ENCODE peak calls at places on chromosomes 4 and X, in ten cellular contexts. One of them, this sample, is unnamed.

GRCh38 chr4:48131736-48132135 is 2.3 kb downstream of the TXK start:
- DNase-seq in stimulated activated CD8-positive, alpha-beta memory T cell treated with anti-CD3 and anti-CD28 coated beads, Interleukin-7, amount 100 ng/mL, for 1 hour: no peak
- DNase-seq in tibial artery: no peak
- DNase-seq in BJ: no peak
- DNase-seq in ureter: peak
- DNase-seq in NCI-H1092 treated with DMSO at 0.1 percent for 48 hours: no peak
- DNase-seq in CD4-positive, alpha-beta T cell: no peak
- DNase-seq in ecto neural progenitor cell: no peak
- DNase-seq in T47D: no peak
- DNase-seq in coronary artery: no peak
- DNase-seq in this sample: no peak

GRCh38 chrX:136731207-136731782 is 49.4 kb downstream of the ARHGEF6 start:
- DNase-seq in stimulated activated CD8-positive, alpha-beta memory T cell treated with anti-CD3 and anti-CD28 coated beads, Interleukin-7, amount 100 ng/mL, for 1 hour: no peak
- DNase-seq in tibial artery: no peak
- DNase-seq in BJ: no peak
- DNase-seq in ureter: no peak
- DNase-seq in NCI-H1092 treated with DMSO at 0.1 percent for 48 hours: no peak
- DNase-seq in CD4-positive, alpha-beta T cell: no peak
- DNase-seq in ecto neural progenitor cell: no peak
- DNase-seq in T47D: no peak
- DNase-seq in coronary artery: no peak
- DNase-seq in this sample: no peak

GRCh38 chr4:124322234-124322831 is 390.2 kb downstream of the ANKRD50 start:
- DNase-seq in stimulated activated CD8-positive, alpha-beta memory T cell treated with anti-CD3 and anti-CD28 coated beads, Interleukin-7, amount 100 ng/mL, for 1 hour: no peak
- DNase-seq in tibial artery: no peak
- DNase-seq in BJ: no peak
- DNase-seq in ureter: no peak
- DNase-seq in NCI-H1092 treated with DMSO at 0.1 percent for 48 hours: peak
- DNase-seq in CD4-positive, alpha-beta T cell: no peak
- DNase-seq in ecto neural progenitor cell: no peak
- DNase-seq in T47D: no peak
- DNase-seq in coronary artery: no peak
- DNase-seq in this sample: no peak

GRCh38 chrX:458631-459061 is 71.9 kb upstream of the PPP2R3B start:
- DNase-seq in stimulated activated CD8-positive, alpha-beta memory T cell treated with anti-CD3 and anti-CD28 coated beads, Interleukin-7, amount 100 ng/mL, for 1 hour: no peak
- DNase-seq in tibial artery: peak
- DNase-seq in BJ: no peak
- DNase-seq in ureter: no peak
- DNase-seq in NCI-H1092 treated with DMSO at 0.1 percent for 48 hours: no peak
- DNase-seq in CD4-positive, alpha-beta T cell: no peak
- DNase-seq in ecto neural progenitor cell: no peak
- DNase-seq in T47D: no peak
- DNase-seq in coronary artery: no peak
- DNase-seq in this sample: no peak

GRCh38 chr4:80305466-80305865 is 30.1 kb upstream of the CFAP299 start:
- DNase-seq in stimulated activated CD8-positive, alpha-beta memory T cell treated with anti-CD3 and anti-CD28 coated beads, Interleukin-7, amount 100 ng/mL, for 1 hour: no peak
- DNase-seq in tibial artery: no peak
- DNase-seq in BJ: peak
- DNase-seq in ureter: no peak
- DNase-seq in NCI-H1092 treated with DMSO at 0.1 percent for 48 hours: no peak
- DNase-seq in CD4-positive, alpha-beta T cell: no peak
- DNase-seq in ecto neural progenitor cell: no peak
- DNase-seq in T47D: no peak
- DNase-seq in coronary artery: no peak
- DNase-seq in this sample: no peak

GRCh38 chrX:63746715-63747114 is 38.3 kb downstream of the ARHGEF9 start:
- DNase-seq in stimulated activated CD8-positive, alpha-beta memory T cell treated with anti-CD3 and anti-CD28 coated beads, Interleukin-7, amount 100 ng/mL, for 1 hour: no peak
- DNase-seq in tibial artery: no peak
- DNase-seq in BJ: no peak
- DNase-seq in ureter: no peak
- DNase-seq in NCI-H1092 treated with DMSO at 0.1 percent for 48 hours: no peak
- DNase-seq in CD4-positive, alpha-beta T cell: no peak
- DNase-seq in ecto neural progenitor cell: no peak
- DNase-seq in T47D: no peak
- DNase-seq in coronary artery: no peak
- DNase-seq in this sample: no peak

GRCh38 chr4:53902786-53903185 is 161.6 kb downstream of the CHIC2 start:
- DNase-seq in stimulated activated CD8-positive, alpha-beta memory T cell treated with anti-CD3 and anti-CD28 coated beads, Interleukin-7, amount 100 ng/mL, for 1 hour: no peak
- DNase-seq in tibial artery: no peak
- DNase-seq in BJ: no peak
- DNase-seq in ureter: no peak
- DNase-seq in NCI-H1092 treated with DMSO at 0.1 percent for 48 hours: no peak
- DNase-seq in CD4-positive, alpha-beta T cell: no peak
- DNase-seq in ecto neural progenitor cell: no peak
- DNase-seq in T47D: no peak
- DNase-seq in coronary artery: no peak
- DNase-seq in this sample: no peak

GRCh38 chrX:17414839-17415238 is 39.8 kb downstream of the NHS start:
- DNase-seq in stimulated activated CD8-positive, alpha-beta memory T cell treated with anti-CD3 and anti-CD28 coated beads, Interleukin-7, amount 100 ng/mL, for 1 hour: no peak
- DNase-seq in tibial artery: peak
- DNase-seq in BJ: no peak
- DNase-seq in ureter: no peak
- DNase-seq in NCI-H1092 treated with DMSO at 0.1 percent for 48 hours: no peak
- DNase-seq in CD4-positive, alpha-beta T cell: no peak
- DNase-seq in ecto neural progenitor cell: peak
- DNase-seq in T47D: no peak
- DNase-seq in coronary artery: no peak
- DNase-seq in this sample: no peak

GRCh38 chr4:73620115-73620792 is at the start of gene RASSF6:
- DNase-seq in stimulated activated CD8-positive, alpha-beta memory T cell treated with anti-CD3 and anti-CD28 coated beads, Interleukin-7, amount 100 ng/mL, for 1 hour: no peak
- DNase-seq in tibial artery: no peak
- DNase-seq in BJ: no peak
- DNase-seq in ureter: peak
- DNase-seq in NCI-H1092 treated with DMSO at 0.1 percent for 48 hours: peak
- DNase-seq in CD4-positive, alpha-beta T cell: no peak
- DNase-seq in ecto neural progenitor cell: peak
- DNase-seq in T47D: peak
- DNase-seq in coronary artery: no peak
- DNase-seq in this sample: peak